ENCODE peak calls at places on chromosomes 1 and 21, in nine cellular contexts. T, S, F, U, Y, L, C, G and O are unnamed samples.

GRCh38 chr21:45011911-45012660 is 62.3 kb upstream of the ADARB1 start:
- DNase-seq in G (peak), L (no peak), S (peak), C (peak), T (peak), F (no peak), U (peak), Y (no peak), O (peak)

GRCh38 chr1:228228601-228229074 is 20.8 kb downstream of the OBSCN start:
- DNase-seq in S (no peak), T (no peak), Y (no peak), F (no peak), G (no peak), C (no peak), L (no peak), U (peak), O (peak)

GRCh38 chr1:65264197-65264929 is 45.0 kb upstream of the DNAJC6 start:
- DNase-seq in C (no peak), T (no peak), F (peak), L (peak), G (peak), U (peak), Y (peak), S (no peak), O (peak)

GRCh38 chr1:17990401-17990800 is 117.2 kb upstream of the IGSF21 start:
- DNase-seq in T (no peak), S (no peak), F (no peak), L (no peak), U (no peak), G (no peak), C (no peak), Y (no peak), O (no peak)

GRCh38 chr1:208988811-208989222 is 594.7 kb upstream of the CAMK1G start:
- DNase-seq in G (peak), Y (peak), F (peak), L (no peak), S (no peak), C (no peak), U (peak), T (no peak), O (peak)

GRCh38 chr21:44594406-44594916 is 2.2 kb upstream of the KRTAP10-6 start:
- DNase-seq in C (no peak), G (no peak), U (no peak), F (no peak), T (no peak), S (no peak), L (no peak), Y (no peak), O (no peak)

GRCh38 chr21:37742532-37742931 is 173.7 kb downstream of the KCNJ6 start:
- DNase-seq in L (no peak), U (peak), T (peak), Y (no peak), C (no peak), F (no peak), G (no peak), S (no peak), O (peak)

GRCh38 chr1:96863449-96863848 is 141.9 kb downstream of the PTBP2 start:
- DNase-seq in S (no peak), G (no peak), F (no peak), C (no peak), T (no peak), Y (no peak), L (no peak), U (no peak), O (no peak)

GRCh38 chr1:192905049-192905448 is 96.2 kb downstream of the RGS2 start:
- DNase-seq in C (no peak), S (no peak), Y (no peak), F (no peak), U (no peak), G (no peak), T (no peak), L (no peak), O (peak)